ENCODE peak calls at places on chromosomes 7 and 10, in four cellular contexts. B is astrocyte; O is CD4-positive, alpha-beta memory T cell; I is cardiac muscle cell. S is an unnamed sample.

GRCh38 chr10:124214610-124215009 is 121.2 kb upstream of the CHST15 start:
- DNase-seq in I (no peak), O (no peak), B (no peak), S (no peak)

GRCh38 chr10:119516381-119517234 is 25.9 kb downstream of the RGS10 start:
- DNase-seq in O (peak; percentile 81), B (no peak), I (peak; percentile 25), S (peak; percentile 59)

GRCh38 chr10:89646833-89647570 is 2.0 kb upstream of the PANK1 start:
- DNase-seq in I (no peak), O (no peak), B (no peak), S (no peak)

GRCh38 chr10:71538608-71539260 is 142.0 kb downstream of the CDH23 start:
- DNase-seq in B (no peak), O (no peak), I (no peak), S (no peak)

GRCh38 chr10:22712959-22713852 is 1.2 kb downstream of the PIP4K2A start:
- DNase-seq in B (no peak), I (peak; percentile 31), O (peak; percentile 62), S (peak; percentile 79)

GRCh38 chr7:155001756-155002410 is 1.0 kb downstream of the PAXIP1 start:
- DNase-seq in B (no peak), O (peak; percentile 56), I (peak; percentile 3), S (no peak)

GRCh38 chr7:4138866-4139265 is 543.2 kb upstream of the FOXK1 start:
- DNase-seq in I (no peak), B (no peak), O (no peak), S (peak; percentile 29)

GRCh38 chr7:129009437-129009836 is 45.5 kb downstream of the TNPO3 start:
- DNase-seq in I (no peak), B (no peak), O (no peak), S (no peak)

GRCh38 chr7:130141161-130141857 is 63.9 kb downstream of the TMEM209 start:
- DNase-seq in B (peak; percentile 73), I (peak; percentile 93), O (peak; percentile 60), S (peak; percentile 88)

GRCh38 chr7:158527902-158528502 is 59.6 kb downstream of the PTPRN2 start:
- DNase-seq in B (no peak), O (no peak), I (no peak), S (no peak)

GRCh38 chr7:381211-382117 is 91.5 kb downstream of the FOXL3 start:
- DNase-seq in I (no peak), O (peak; percentile 71), B (no peak), S (peak; percentile 39)

GRCh38 chr7:100681491-100682227 is 8.1 kb downstream of the GNB2 start:
- DNase-seq in B (no peak), I (no peak), O (no peak), S (no peak)

GRCh38 chr7:100680589-100681271 is 7.2 kb downstream of the GNB2 start:
- DNase-seq in B (no peak), I (no peak), O (no peak), S (no peak)

GRCh38 chr7:100678291-100678984 is 4.9 kb downstream of the GNB2 start:
- DNase-seq in B (no peak), O (peak; percentile 46), I (no peak), S (no peak)

GRCh38 chr7:100679129-100679926 is 5.8 kb downstream of the GNB2 start:
- DNase-seq in I (no peak), B (no peak), O (no peak), S (no peak)

GRCh38 chr7:100679927-100680588 is 6.5 kb downstream of the GNB2 start:
- DNase-seq in B (no peak), I (peak; percentile 30), O (no peak), S (no peak)
- H3K36me3 ChIP-seq in B (peaks cover 2% of the 10 kb centered on the region), I (peaks cover 47% of the 10 kb centered on the region), O (peaks cover 45% of the 10 kb centered on the region), S (no peaks in the 10 kb centered on the region)

GRCh38 chr10:128875030-128875744 is 591.9 kb upstream of the MGMT start:
- DNase-seq in I (peak; percentile 33), O (no peak), B (no peak), S (no peak)
- H3K27ac ChIP-seq in I (no peak overlapping the region), O (no peak overlapping the region), B (no peak overlapping the region), S (no peak overlapping the region)

GRCh38 chr10:84308481-84309304 is 19.7 kb upstream of the CCSER2 start:
- DNase-seq in I (peak; percentile 68), B (peak; percentile 88), O (peak; percentile 50), S (no peak)

GRCh38 chr10:84302223-84302622 is 26.2 kb upstream of the CCSER2 start:
- DNase-seq in B (no peak), I (no peak), O (no peak), S (no peak)

GRCh38 chr10:84308021-84308420 is 20.4 kb upstream of the CCSER2 start:
- DNase-seq in I (no peak), B (peak; percentile 8), O (no peak), S (no peak)

GRCh38 chr10:84310470-84310869 is 17.9 kb upstream of the CCSER2 start:
- DNase-seq in B (peak; percentile 72), O (no peak), I (peak; percentile 23), S (no peak)

DNA sequence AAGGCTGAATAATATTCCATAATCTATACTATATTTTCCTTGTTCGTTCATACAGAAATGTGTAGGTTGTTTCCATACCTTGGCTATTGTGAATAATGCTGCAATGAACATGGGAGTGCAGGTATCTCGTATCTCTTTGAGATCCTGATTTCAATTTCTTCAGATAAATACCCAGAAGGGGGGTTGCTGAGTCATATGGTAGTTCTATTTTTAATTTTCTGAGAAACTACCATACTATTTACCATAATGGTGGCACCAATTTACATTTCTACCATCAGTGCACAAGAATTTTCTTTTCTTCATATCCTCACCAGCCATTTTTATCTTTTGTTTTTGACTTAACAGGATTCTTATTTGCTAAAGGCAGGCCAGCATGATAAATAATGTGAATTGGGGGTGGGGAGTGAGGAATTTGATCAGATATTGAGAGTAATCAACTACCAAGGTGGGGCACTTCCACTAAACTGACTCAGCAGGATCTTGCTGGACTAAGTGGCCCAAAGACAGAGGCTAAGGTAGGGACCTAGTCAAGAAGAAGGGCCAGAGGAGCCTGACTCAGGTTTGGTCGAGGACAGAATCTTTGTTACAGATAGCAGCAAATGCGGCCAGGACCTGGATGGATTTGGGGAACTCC is 21.5 kb upstream of the CCSER2 start:
- DNase-seq in O (no peak), I (no peak), B (no peak), S (no peak)
- H3K36me3 ChIP-seq in O (no peaks in the 10 kb centered on the region), I (no peaks in the 10 kb centered on the region), B (no peaks in the 10 kb centered on the region), S (no peaks in the 10 kb centered on the region)

GRCh38 chr10:95442341-95442740 is 118.8 kb downstream of the SORBS1 start:
- DNase-seq in O (no peak), I (no peak), B (no peak), S (no peak)

GRCh38 chr10:95445223-95445836 is 115.8 kb downstream of the SORBS1 start:
- DNase-seq in B (peak; percentile 78), O (no peak), I (peak; percentile 85), S (peak; percentile 90)

GRCh38 chr10:95444792-95445191 is 116.4 kb downstream of the SORBS1 start:
- DNase-seq in O (no peak), B (no peak), I (no peak), S (no peak)

GRCh38 chr10:95441547-95441923 is 119.6 kb downstream of the SORBS1 start:
- DNase-seq in I (no peak), O (no peak), B (no peak), S (no peak)

DNA sequence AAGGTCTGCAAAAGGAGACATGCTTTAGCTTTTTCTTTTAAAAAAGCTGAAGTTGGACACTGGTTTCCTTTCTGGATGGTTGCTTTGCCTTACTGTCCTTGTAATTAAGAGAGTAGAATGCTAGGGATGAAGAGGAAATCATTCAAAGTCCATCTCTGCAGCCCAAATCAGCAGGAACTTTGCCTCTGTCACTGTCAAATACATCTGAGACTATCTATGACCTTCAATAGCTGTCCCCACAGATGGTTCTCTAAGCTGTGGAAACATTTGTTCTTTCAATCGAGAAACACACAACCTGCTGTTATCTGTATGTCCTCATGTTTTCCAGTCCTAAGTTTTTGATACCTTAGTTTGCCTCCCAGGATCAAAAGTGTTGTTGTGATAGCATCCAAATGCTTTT is 117.5 kb downstream of the SORBS1 start:
- DNase-seq in O (no peak), B (no peak), I (no peak), S (no peak)
- H3K27ac ChIP-seq in O (no peak overlapping the region), B (no peak overlapping the region), I (no peak overlapping the region), S (no peak overlapping the region)

GRCh38 chr7:107978815-107979408 is 24.0 kb downstream of the LAMB1 start:
- DNase-seq in I (no peak), B (no peak), O (no peak), S (no peak)
- H3K36me3 ChIP-seq in I (no peaks in the 10 kb centered on the region), B (peaks cover 91% of the 10 kb centered on the region), O (no peaks in the 10 kb centered on the region), S (peaks cover 8% of the 10 kb centered on the region)

GRCh38 chr7:46814516-46815250 is 767.2 kb downstream of the TNS3 start:
- DNase-seq in B (no peak), O (no peak), I (peak; percentile 23), S (no peak)
- H3K27ac ChIP-seq in B (no peak overlapping the region), O (no peak overlapping the region), I (no peak overlapping the region), S (no peak overlapping the region)

GRCh38 chr10:121155742-121156141 is 304.6 kb downstream of the WDR11 start:
- DNase-seq in O (no peak), B (no peak), I (peak; percentile 34), S (no peak)

GRCh38 chr10:121152935-121153334 is 301.8 kb downstream of the WDR11 start:
- DNase-seq in B (no peak), O (no peak), I (no peak), S (no peak)

GRCh38 chr10:121154846-121155245 is 303.7 kb downstream of the WDR11 start:
- DNase-seq in B (peak; percentile 61), O (no peak), I (peak; percentile 60), S (no peak)

GRCh38 chr10:121152033-121152432 is 300.9 kb downstream of the WDR11 start:
- DNase-seq in B (no peak), O (no peak), I (no peak), S (no peak)

DNA sequence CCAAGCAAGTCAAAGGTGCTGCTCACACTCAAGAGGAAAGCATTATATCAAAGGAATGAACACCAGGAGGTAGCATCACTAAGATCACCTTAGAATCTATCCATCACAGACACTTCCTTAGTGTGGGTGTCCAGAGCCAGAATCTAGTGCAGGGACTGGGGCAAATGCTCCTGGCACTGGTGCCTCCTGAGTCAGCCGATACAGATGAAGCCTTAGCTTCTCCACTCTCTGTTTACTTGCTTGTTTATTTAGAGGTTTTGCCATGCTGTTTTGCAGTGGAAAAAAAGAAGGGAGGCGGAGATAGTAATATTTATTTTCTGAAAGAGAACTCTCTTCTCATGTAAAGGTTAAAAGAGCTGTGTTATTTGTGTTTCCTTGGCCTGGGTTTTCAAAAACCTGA is 303.1 kb downstream of the WDR11 start:
- DNase-seq in B (no peak), I (no peak), O (no peak), S (no peak)
- H3K36me3 ChIP-seq in B (no peaks in the 10 kb centered on the region), I (no peaks in the 10 kb centered on the region), O (no peaks in the 10 kb centered on the region), S (no peaks in the 10 kb centered on the region)

DNA sequence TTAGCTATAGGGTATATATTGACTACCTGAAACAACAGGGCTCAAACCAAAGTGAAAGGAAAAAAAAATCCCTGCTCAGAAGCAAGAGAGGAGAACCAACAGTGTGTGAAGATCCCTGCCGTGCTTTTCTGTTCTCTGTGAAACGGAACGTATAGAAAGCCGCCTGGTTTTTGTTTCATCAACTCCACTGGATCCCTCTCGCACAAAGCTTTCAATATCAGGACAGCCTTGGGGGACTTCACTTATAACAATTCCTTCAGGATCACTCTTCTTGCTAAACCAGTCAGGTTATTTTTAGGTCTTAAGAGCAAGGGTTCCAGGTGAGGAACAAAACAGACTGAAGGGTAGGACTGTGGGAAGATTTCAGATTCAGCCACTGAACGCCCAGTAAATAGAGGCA is 151.1 kb upstream of the CACNA2D1 start:
- DNase-seq in I (peak; percentile 15), B (no peak), O (no peak), S (no peak)
- H3K27ac ChIP-seq in I (no peak overlapping the region), B (peak overlapping the region; percentile 43), O (no peak overlapping the region), S (no peak overlapping the region)

S was measured in aorta.